ENCODE peak calls at places on chromosomes 13 and 19, in six cellular contexts. R is aorta, L is omental fat pad, G is right cardiac atrium, O is body of pancreas, K is NCI-H1417. V is an unnamed sample.

GRCh38 chr13:73731564-73731963 is 402.6 kb downstream of the KLF12 start:
- DNase-seq in R (no peak), L (no peak), G (no peak), O (no peak), K (peak), V (no peak)

GRCh38 chr19:40807147-40808020 is 8.4 kb downstream of the EGLN2 start:
- DNase-seq in R (no peak), L (no peak), G (no peak), O (no peak), K (peak), V (no peak)

GRCh38 chr13:113742000-113742441 is 17.0 kb upstream of the TMEM255B start:
- DNase-seq in R (peak), L (no peak), G (peak), O (peak), K (peak), V (no peak)

GRCh38 chr19:35310331-35310730 is 18.4 kb downstream of the MAG start:
- DNase-seq in R (no peak), L (no peak), G (no peak), O (no peak), K (no peak), V (no peak)

GRCh38 chr13:40666905-40667621 is 622 bp upstream of the FOXO1 start:
- DNase-seq in R (peak), L (no peak), G (peak), O (peak), K (peak), V (no peak)

GRCh38 chr13:73248711-73249580 is 190.1 kb downstream of the KLF5 start:
- DNase-seq in R (no peak), L (no peak), G (no peak), O (peak), K (no peak), V (no peak)

GRCh38 chr13:114110091-114110829 is 22.2 kb downstream of the RASA3 start:
- DNase-seq in R (peak), L (peak), G (peak), O (no peak), K (peak), V (peak)

GRCh38 chr19:38657633-38658222 is 10.3 kb downstream of the ACTN4 start:
- DNase-seq in R (no peak), L (no peak), G (peak), O (no peak), K (no peak), V (no peak)

GRCh38 chr13:97226788-97227627 is 4.9 kb downstream of the MBNL2 start:
- DNase-seq in R (no peak), L (no peak), G (no peak), O (peak), K (peak), V (no peak)

GRCh38 chr19:35755550-35756371 is 1.1 kb downstream of the HSPB6 start:
- DNase-seq in R (peak), L (peak), G (peak), O (peak), K (no peak), V (no peak)

GRCh38 chr19:45824041-45824471 is 8.9 kb upstream of the RSPH6A start:
- DNase-seq in R (no peak), L (no peak), G (no peak), O (peak), K (peak), V (no peak)

GRCh38 chr19:41531438-41532311 is 44.3 kb upstream of the CEACAM21 start:
- DNase-seq in R (peak), L (peak), G (peak), O (peak), K (no peak), V (peak)

GRCh38 chr19:48512504-48513288 is 1.1 kb upstream of the LMTK3 start:
- DNase-seq in R (no peak), L (no peak), G (no peak), O (no peak), K (peak), V (no peak)

GRCh38 chr19:35860436-35860817 is 3.7 kb downstream of the KIRREL2 start:
- DNase-seq in R (no peak), L (no peak), G (no peak), O (no peak), K (no peak), V (no peak)

GRCh38 chr19:47631681-47632446 is 22.9 kb downstream of the BICRA start:
- DNase-seq in R (peak), L (no peak), G (no peak), O (no peak), K (no peak), V (no peak)

GRCh38 chr13:31887311-31887710 is 144.3 kb upstream of the FRY start:
- DNase-seq in R (no peak), L (no peak), G (no peak), O (no peak), K (no peak), V (no peak)

GRCh38 chr19:36101550-36102327 is 9.2 kb upstream of the OVOL3 start:
- DNase-seq in R (no peak), L (no peak), G (no peak), O (no peak), K (no peak), V (no peak)

GRCh38 chr19:518292-519231 is 11.3 kb downstream of the TPGS1 start:
- DNase-seq in R (no peak), L (no peak), G (peak), O (no peak), K (no peak), V (no peak)

GRCh38 chr13:41267106-41267505 is 3.7 kb upstream of the MTRF1 start:
- DNase-seq in R (no peak), L (no peak), G (no peak), O (no peak), K (no peak), V (no peak)

GRCh38 chr19:29323046-29323971 is 110.4 kb upstream of the UQCRFS1 start:
- DNase-seq in R (no peak), L (no peak), G (no peak), O (no peak), K (no peak), V (no peak)

GRCh38 chr19:32771596-32771995 is 52.0 kb downstream of the TDRD12 start:
- DNase-seq in R (no peak), L (no peak), G (no peak), O (no peak), K (no peak), V (no peak)

GRCh38 chr13:74596691-74597090 is 462.5 kb upstream of the KLF12 start:
- DNase-seq in R (no peak), L (no peak), G (no peak), O (no peak), K (peak), V (no peak)

GRCh38 chr19:11950312-11950711 is 14.5 kb upstream of the ZNF763 start:
- DNase-seq in R (no peak), L (no peak), G (no peak), O (no peak), K (no peak), V (no peak)

GRCh38 chr13:25571237-25571636 is 199.5 kb downstream of the ATP8A2 start:
- DNase-seq in R (no peak), L (no peak), G (no peak), O (no peak), K (no peak), V (no peak)

GRCh38 chr19:46383171-46383815 is 30.1 kb downstream of the CCDC8 start:
- DNase-seq in R (no peak), L (no peak), G (no peak), O (no peak), K (no peak), V (no peak)

GRCh38 chr19:43983912-43984686 is at the start of gene ZNF155:
- DNase-seq in R (peak), L (peak), G (peak), O (peak), K (peak), V (peak)

GRCh38 chr19:57779220-57779845 is 9.9 kb downstream of the ZNF586 start:
- DNase-seq in R (no peak), L (no peak), G (no peak), O (no peak), K (no peak), V (no peak)

GRCh38 chr19:58409010-58409790 is 751 bp downstream of the ZNF584 start:
- DNase-seq in R (peak), L (no peak), G (no peak), O (no peak), K (peak), V (no peak)

GRCh38 chr13:26895081-26895807 is 134.7 kb upstream of the GPR12 start:
- DNase-seq in R (no peak), L (no peak), G (no peak), O (no peak), K (no peak), V (no peak)

GRCh38 chr13:42885325-42885724 is 103.9 kb downstream of the FAM216B start:
- DNase-seq in R (no peak), L (no peak), G (no peak), O (no peak), K (no peak), V (no peak)

GRCh38 chr19:55694656-55695491 is 19.8 kb downstream of the EPN1 start:
- DNase-seq in R (no peak), L (no peak), G (no peak), O (peak), K (no peak), V (no peak)

GRCh38 chr13:54484166-54484565 is 1455.6 kb downstream of the OLFM4 start:
- DNase-seq in R (no peak), L (no peak), G (no peak), O (no peak), K (no peak), V (no peak)

GRCh38 chr19:15025237-15025636 is 24.0 kb upstream of the CASP14 start:
- DNase-seq in R (no peak), L (no peak), G (no peak), O (peak), K (no peak), V (no peak)

GRCh38 chr13:39025433-39025839 is 12.5 kb downstream of the PROSER1 start:
- DNase-seq in R (no peak), L (no peak), G (no peak), O (no peak), K (no peak), V (no peak)

GRCh38 chr19:14182481-14182880 is 23.5 kb downstream of the ADGRL1 start:
- DNase-seq in R (no peak), L (no peak), G (no peak), O (no peak), K (no peak), V (no peak)

GRCh38 chr13:110471833-110472162 is 89.7 kb downstream of the RAB20 start:
- DNase-seq in R (peak), L (no peak), G (no peak), O (peak), K (peak), V (no peak)

GRCh38 chr19:16519230-16519687 is 23.0 kb downstream of the CHERP start:
- DNase-seq in R (no peak), L (no peak), G (no peak), O (no peak), K (no peak), V (no peak)

GRCh38 chr13:28449826-28450773 is 44.8 kb downstream of the FLT1 start:
- DNase-seq in R (no peak), L (no peak), G (no peak), O (no peak), K (no peak), V (no peak)

GRCh38 chr19:31347828-31348314 is 1.4 kb downstream of the TSHZ3 start:
- DNase-seq in R (no peak), L (no peak), G (peak), O (no peak), K (no peak), V (no peak)